ENCODE peak calls at places on chromosome 3, in six cellular contexts. Z, D, H, T, P and Q are unnamed samples. For H3K4me1, the result is how much of the 10 kb centered on the place peaks cover.

GRCh38 chr3:148588291-148588690 is 109.4 kb upstream of the AGTR1 start:
- DNase-seq in Z (no peak), D (no peak), H (no peak), T (no peak), P (no peak), Q (no peak)

GRCh38 chr3:156816091-156816793 is 9.9 kb upstream of the LEKR1 start:
- DNase-seq in Z (peak), D (peak), H (peak), T (peak), P (peak), Q (peak)

GRCh38 chr3:123098411-123099330 is 31.8 kb downstream of the PDIA5 start:
- DNase-seq in Z (peak), D (no peak), H (no peak), T (no peak), P (peak), Q (no peak)

GRCh38 chr3:147113293-147114045 is 292.9 kb downstream of the ZIC4 start:
- DNase-seq in Z (no peak), D (no peak), H (peak), T (no peak), P (peak), Q (no peak)

GRCh38 chr3:13217736-13218540 is 144.7 kb upstream of the IQSEC1 start:
- DNase-seq in Z (no peak), D (no peak), H (peak), T (no peak), P (peak), Q (no peak)

GRCh38 chr3:105367063-105367405 is 325 bp downstream of the ALCAM start:
- DNase-seq in Z (peak), D (peak), H (no peak), T (no peak), P (no peak), Q (peak)

GRCh38 chr3:99473321-99473751 is 165.1 kb upstream of the COL8A1 start:
- DNase-seq in Z (no peak), D (no peak), H (peak), T (no peak), P (peak), Q (no peak)

GRCh38 chr3:119034256-119035013 is at the start of gene IGSF11:
- DNase-seq in Z (peak), D (peak), H (peak), T (peak), P (peak), Q (peak)

GRCh38 chr3:48001991-48002390 is 14.2 kb downstream of the MAP4 start:
- DNase-seq in Z (no peak), D (no peak), H (no peak), T (no peak), P (no peak), Q (no peak)

GRCh38 chr3:157631468-157631867 is 128.3 kb upstream of the VEPH1 start:
- DNase-seq in Z (no peak), D (no peak), H (no peak), T (no peak), P (no peak), Q (no peak)

GRCh38 chr3:187718802-187719201 is 16.4 kb upstream of the RTP2 start:
- DNase-seq in Z (no peak), D (no peak), H (no peak), T (no peak), P (no peak), Q (no peak)

GRCh38 chr3:42572278-42572677 is 9.5 kb downstream of the SEC22C start:
- DNase-seq in Z (no peak), D (no peak), H (peak), T (no peak), P (no peak), Q (no peak)

GRCh38 chr3:120432105-120432860 is 18.5 kb downstream of the FSTL1 start:
- DNase-seq in Z (no peak), D (no peak), H (peak), T (no peak), P (peak), Q (no peak)

GRCh38 chr3:78410077-78410476 is 1357.7 kb downstream of the ROBO1 start:
- DNase-seq in Z (no peak), D (no peak), H (no peak), T (no peak), P (no peak), Q (no peak)

GRCh38 chr3:69288161-69288895 is 97.6 kb downstream of the FRMD4B start:
- DNase-seq in Z (no peak), D (no peak), H (no peak), T (no peak), P (no peak), Q (no peak)

GRCh38 chr3:155581579-155581978 is 163.3 kb downstream of the PLCH1 start:
- DNase-seq in Z (no peak), D (no peak), H (no peak), T (no peak), P (no peak), Q (no peak)

GRCh38 chr3:129440648-129441190 is 695 bp downstream of the IFT122 start:
- DNase-seq in Z (no peak), D (no peak), H (no peak), T (no peak), P (no peak), Q (no peak)

GRCh38 chr3:48413086-48413485 is 16.8 kb downstream of the PLXNB1 start:
- DNase-seq in Z (peak), D (peak), H (no peak), T (peak), P (no peak), Q (no peak)

GRCh38 chr3:154862265-154862664 is 217.9 kb upstream of the MME start:
- DNase-seq in Z (no peak), D (no peak), H (peak), T (no peak), P (peak), Q (no peak)

GRCh38 chr3:171867976-171868375 is 24.8 kb downstream of the TMEM212 start:
- DNase-seq in Z (no peak), D (no peak), H (no peak), T (no peak), P (no peak), Q (no peak)

GRCh38 chr3:119156868-119157267 is 10.9 kb downstream of the TEX55 start:
- DNase-seq in Z (no peak), D (no peak), H (no peak), T (no peak), P (no peak), Q (no peak)

GRCh38 chr3:43389388-43390254 is 103.3 kb downstream of the SNRK start:
- DNase-seq in Z (no peak), D (no peak), H (peak), T (no peak), P (peak), Q (peak)

GRCh38 chr3:77500711-77501110 is 460.8 kb downstream of the ROBO2 start:
- DNase-seq in Z (no peak), D (no peak), H (no peak), T (no peak), P (no peak), Q (no peak)

GRCh38 chr3:135192929-135193328 is 397.9 kb downstream of the EPHB1 start:
- DNase-seq in Z (no peak), D (no peak), H (no peak), T (no peak), P (no peak), Q (no peak)

GRCh38 chr3:123783050-123783724 is 100.9 kb downstream of the MYLK start:
- DNase-seq in Z (no peak), D (no peak), H (peak), T (no peak), P (no peak), Q (no peak)

GRCh38 chr3:152040319-152040718 is 166.9 kb downstream of the SUCNR1 start:
- DNase-seq in Z (no peak), D (no peak), H (no peak), T (no peak), P (no peak), Q (no peak)

GRCh38 chr3:148792540-148792939 is 35.1 kb upstream of the CPB1 start:
- DNase-seq in Z (no peak), D (no peak), H (no peak), T (no peak), P (no peak), Q (no peak)

GRCh38 chr3:195100903-195101591 is 169.9 kb downstream of the XXYLT1 start:
- DNase-seq in Z (no peak), D (no peak), H (peak), T (no peak), P (no peak), Q (no peak)

GRCh38 chr3:124362418-124362817 is 367.8 kb upstream of the UMPS start:
- DNase-seq in Z (no peak), D (no peak), H (no peak), T (no peak), P (no peak), Q (no peak)

GRCh38 chr3:156489462-156489911 is 65.4 kb downstream of the SSR3 start:
- DNase-seq in Z (no peak), D (no peak), H (peak), T (no peak), P (peak), Q (no peak)

GRCh38 chr3:126485956-126486884 is 10.5 kb upstream of the ZXDC start:
- DNase-seq in Z (no peak), D (no peak), H (no peak), T (peak), P (no peak), Q (no peak)

GRCh38 chr3:25678581-25678980 is 13.9 kb upstream of the TOP2B start:
- DNase-seq in Z (no peak), D (no peak), H (no peak), T (no peak), P (peak), Q (no peak)

GRCh38 chr3:73623996-73624362 is 762 bp downstream of the PDZRN3 start:
- DNase-seq in Z (peak), D (peak), H (peak), T (peak), P (peak), Q (peak)

GRCh38 chr3:24830230-24831152 is 335.8 kb upstream of the THRB start:
- DNase-seq in Z (peak), D (peak), H (no peak), T (peak), P (no peak), Q (no peak)

GRCh38 chr3:45198264-45199260 is 27.5 kb downstream of the TMEM158 start:
- DNase-seq in Z (no peak), D (no peak), H (peak), T (no peak), P (peak), Q (no peak)

DNA sequence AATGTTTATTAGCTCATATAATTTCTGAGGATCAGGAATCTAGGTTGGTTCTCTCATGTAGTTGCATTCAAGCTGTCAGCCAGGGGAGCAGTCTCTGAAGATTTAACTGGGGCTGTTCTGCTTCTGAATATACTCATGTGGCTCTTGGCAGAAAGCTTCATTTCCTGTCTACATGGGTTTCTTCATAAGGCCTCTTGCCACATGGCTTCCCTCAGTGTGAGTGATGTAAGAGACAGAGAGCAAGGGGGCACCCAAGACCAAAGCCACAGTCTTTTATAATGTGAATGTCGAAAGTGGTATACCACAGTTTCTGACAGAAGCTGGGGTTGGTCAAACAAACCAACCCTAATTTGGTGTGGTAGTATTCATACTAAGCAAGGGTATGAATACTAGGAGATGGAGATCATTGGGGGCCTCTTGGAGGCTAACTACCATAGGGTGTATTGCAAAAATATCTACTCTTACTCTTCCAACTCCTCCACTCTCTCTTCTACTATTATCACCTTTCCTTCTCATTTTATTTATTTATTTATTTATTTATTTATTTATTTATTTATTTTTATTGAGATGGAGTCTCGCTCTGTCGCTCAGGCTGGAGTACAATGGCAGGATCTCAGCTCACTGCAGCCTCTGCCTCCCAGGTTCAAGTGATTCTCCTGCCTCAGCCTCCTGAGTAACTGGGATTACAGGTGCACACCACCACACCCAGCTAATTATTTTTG is 123.8 kb downstream of the B3GALNT1 start:
- DNase-seq in Z (no peak), D (no peak), H (no peak), T (no peak), P (peak), Q (no peak)
- TF ChIP-seq CTCF in Z (no peak), D (no peak), H (no peak), T (no peak), P (no peak), Q (no peak)

GRCh38 chr3:179451335-179452165 is at the start of gene GNB4:
- DNase-seq in Z (peak), D (peak), H (peak), T (peak), P (peak), Q (peak)

GRCh38 chr3:179450901-179451334 is 352 bp downstream of the GNB4 start:
- DNase-seq in Z (no peak), D (peak), H (peak), T (peak), P (peak), Q (no peak)

GRCh38 chr3:179449621-179450020 is 1.6 kb downstream of the GNB4 start:
- DNase-seq in Z (no peak), D (no peak), H (peak), T (no peak), P (peak), Q (no peak)

GRCh38 chr3:179452166-179452544 is 885 bp upstream of the GNB4 start:
- DNase-seq in Z (no peak), D (no peak), H (peak), T (no peak), P (peak), Q (no peak)

DNA sequence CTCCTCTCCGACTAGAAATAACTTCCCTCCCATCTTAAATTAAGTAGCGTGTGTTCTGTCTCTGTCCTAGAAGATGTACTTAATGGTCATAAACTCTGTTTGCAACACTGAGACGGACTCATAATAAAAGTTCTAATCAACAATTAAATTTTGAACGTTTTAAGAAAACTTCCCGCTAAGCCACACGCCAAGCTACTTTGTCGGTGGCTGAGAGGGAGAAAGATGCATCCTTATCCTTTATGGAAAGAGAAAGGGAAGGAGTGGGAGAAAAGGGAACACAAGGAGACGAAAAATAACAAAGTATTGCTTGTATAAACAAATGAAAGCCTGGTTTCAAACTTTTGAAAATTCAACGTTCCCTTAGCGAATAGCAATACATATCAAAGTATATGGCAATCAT is 949 bp downstream of the GNB4 start:
- DNase-seq in Z (no peak), D (no peak), H (peak), T (no peak), P (peak), Q (no peak)
- H3K4me3 ChIP-seq in Z (peak), D (peak), H (peak), T (peak), P (peak), Q (no peak)

GRCh38 chr3:14845180-14845579 is 26.4 kb downstream of the FGD5 start:
- DNase-seq in Z (no peak), D (peak), H (no peak), T (no peak), P (no peak), Q (no peak)
- H3K4me1 ChIP-seq in Z (under half), D (under half), H (under half), T (under half), P (under half), Q (under half)

GRCh38 chr3:165406425-165406824 is 210.2 kb upstream of the SLITRK3 start:
- DNase-seq in Z (no peak), D (no peak), H (no peak), T (no peak), P (no peak), Q (no peak)

GRCh38 chr3:165404357-165405042 is 208.3 kb upstream of the SLITRK3 start:
- DNase-seq in Z (no peak), D (no peak), H (no peak), T (no peak), P (no peak), Q (no peak)
- TF ChIP-seq CTCF in Z (no peak), D (no peak), H (no peak), T (no peak), P (no peak), Q (no peak)

GRCh38 chr3:22284559-22284958 is 533.5 kb upstream of the ZNF385D start:
- DNase-seq in Z (no peak), D (no peak), H (peak), T (no peak), P (peak), Q (no peak)
- H3K4me3 ChIP-seq in Z (no peak), D (no peak), H (no peak), T (no peak), P (no peak), Q (no peak)

DNA sequence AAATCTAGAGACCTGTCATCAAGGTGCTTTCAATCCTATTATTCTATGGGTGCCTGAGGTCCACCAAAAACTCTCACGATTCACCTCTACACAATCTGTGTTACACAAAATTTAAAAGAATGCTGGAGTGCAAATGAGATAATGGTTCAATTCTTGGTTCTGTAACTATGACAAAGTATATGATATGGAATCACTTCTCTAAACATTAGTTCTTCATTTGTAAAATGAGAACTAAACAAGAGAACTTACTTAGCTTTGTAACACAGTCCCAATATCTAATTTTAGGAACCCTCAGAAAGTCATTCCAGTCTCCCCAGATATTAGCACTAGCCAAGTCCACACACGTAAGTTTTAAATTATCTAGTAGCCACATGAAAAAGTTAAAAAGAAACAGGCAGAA is 111.5 kb downstream of the TBL1XR1 start:
- DNase-seq in Z (no peak), D (no peak), H (no peak), T (no peak), P (no peak), Q (no peak)
- H3K4me1 ChIP-seq in Z (under half), D (under half), H (under half), T (under half), P (under half), Q (under half)

DNA sequence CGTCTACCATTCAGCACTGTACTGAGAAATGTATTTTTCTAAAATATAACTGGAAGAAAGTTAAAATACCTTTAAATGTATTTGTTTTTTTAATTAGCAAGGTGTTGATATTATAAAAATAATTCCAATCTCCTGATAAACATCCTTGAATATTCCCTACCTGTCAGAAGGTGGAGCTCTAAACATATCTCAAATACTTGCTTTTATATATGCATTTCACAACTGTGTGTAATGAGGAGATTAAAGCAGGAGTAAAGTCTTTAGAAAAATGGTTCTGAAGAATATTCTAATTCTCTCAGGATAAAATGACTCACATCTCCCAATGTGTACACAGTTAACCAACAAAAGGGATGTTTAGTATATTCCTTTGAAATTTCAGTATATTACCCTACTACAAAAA is 422.7 kb downstream of the PLCL2 start:
- DNase-seq in Z (no peak), D (no peak), H (no peak), T (no peak), P (no peak), Q (no peak)
- TF ChIP-seq CTCF in Z (no peak), D (no peak), H (no peak), T (no peak), P (no peak), Q (no peak)